ENCODE peak calls at places on chromosomes 16 and 17, in seven cellular contexts. C is Peyer's patch, V is right cardiac atrium, G is mammary epithelial cell, B is esophagus squamous epithelium, O is aorta, J is tibial artery. M is an unnamed sample.

GRCh38 chr17:83179378-83179777 is 100.0 kb downstream of the METRNL start:
- DNase-seq in C (no peak), V (no peak), G (no peak), B (no peak), O (no peak), J (peak; percentile 41), M (no peak)

GRCh38 chr17:79414063-79414462 is 196.8 kb downstream of the RBFOX3 start:
- DNase-seq in C (no peak), V (no peak), G (no peak), B (no peak), O (no peak), J (no peak), M (no peak)

GRCh38 chr17:8031261-8031661 is 7.6 kb upstream of the ALOX15B start:
- DNase-seq in C (no peak), V (no peak), G (no peak), B (no peak), O (no peak), J (no peak), M (no peak)

GRCh38 chr17:65278050-65278819 is 141.1 kb downstream of the RGS9 start:
- DNase-seq in C (peak; percentile 70), V (peak; percentile 59), G (peak; percentile 17), B (no peak), O (no peak), J (no peak), M (no peak)

GRCh38 chr16:77912617-77913016 is 109.7 kb upstream of the CLEC3A start:
- DNase-seq in C (no peak), V (no peak), G (no peak), B (no peak), O (no peak), J (no peak), M (no peak)

GRCh38 chr17:68719431-68719830 is 118.3 kb upstream of the FAM20A start:
- DNase-seq in C (no peak), V (no peak), G (no peak), B (no peak), O (no peak), J (no peak), M (no peak)

GRCh38 chr17:45341389-45342158 is 24.8 kb upstream of the MAP3K14 start:
- DNase-seq in C (peak; percentile 50), V (peak; percentile 85), G (peak; percentile 60), B (no peak), O (peak; percentile 77), J (peak; percentile 55), M (peak; percentile 57)

GRCh38 chr16:21608647-21609328 is 9.4 kb downstream of the METTL9 start:
- DNase-seq in C (no peak), V (no peak), G (no peak), B (no peak), O (no peak), J (no peak), M (no peak)

GRCh38 chr17:3690094-3690715 is 5.8 kb downstream of the P2RX5 start:
- DNase-seq in C (no peak), V (no peak), G (no peak), B (no peak), O (no peak), J (no peak), M (no peak)

GRCh38 chr16:74463888-74464287 is 42.6 kb upstream of the CLEC18B start:
- DNase-seq in C (peak; percentile 41), V (no peak), G (no peak), B (no peak), O (no peak), J (no peak), M (no peak)

GRCh38 chr16:55372792-55373488 is 48.9 kb downstream of the IRX6 start:
- DNase-seq in C (no peak), V (peak; percentile 45), G (no peak), B (no peak), O (no peak), J (no peak), M (no peak)

GRCh38 chr17:54172654-54173316 is 350.1 kb downstream of the KIF2B start:
- DNase-seq in C (no peak), V (no peak), G (peak; percentile 44), B (no peak), O (no peak), J (no peak), M (no peak)

GRCh38 chr17:39152134-39152884 is 872 bp upstream of the PLXDC1 start:
- DNase-seq in C (peak; percentile 54), V (peak; percentile 65), G (no peak), B (no peak), O (peak; percentile 53), J (no peak), M (no peak)

GRCh38 chr17:76370261-76370993 is 14.0 kb upstream of the SPHK1 start:
- DNase-seq in C (peak; percentile 57), V (peak; percentile 92), G (peak; percentile 95), B (no peak), O (peak; percentile 92), J (peak; percentile 67), M (peak; percentile 50)

GRCh38 chr16:25177831-25178688 is 38.7 kb upstream of the AQP8 start:
- DNase-seq in C (peak; percentile 55), V (no peak), G (no peak), B (no peak), O (no peak), J (no peak), M (no peak)

GRCh38 chr17:76000016-76000754 is 470 bp upstream of the CDK3 start:
- DNase-seq in C (peak; percentile 80), V (peak; percentile 77), G (no peak), B (no peak), O (no peak), J (no peak), M (no peak)

GRCh38 chr16:1772362-1772907 is at the start of gene EME2:
- DNase-seq in C (peak; percentile 62), V (peak; percentile 61), G (peak; percentile 55), B (no peak), O (no peak), J (no peak), M (no peak)

DNA sequence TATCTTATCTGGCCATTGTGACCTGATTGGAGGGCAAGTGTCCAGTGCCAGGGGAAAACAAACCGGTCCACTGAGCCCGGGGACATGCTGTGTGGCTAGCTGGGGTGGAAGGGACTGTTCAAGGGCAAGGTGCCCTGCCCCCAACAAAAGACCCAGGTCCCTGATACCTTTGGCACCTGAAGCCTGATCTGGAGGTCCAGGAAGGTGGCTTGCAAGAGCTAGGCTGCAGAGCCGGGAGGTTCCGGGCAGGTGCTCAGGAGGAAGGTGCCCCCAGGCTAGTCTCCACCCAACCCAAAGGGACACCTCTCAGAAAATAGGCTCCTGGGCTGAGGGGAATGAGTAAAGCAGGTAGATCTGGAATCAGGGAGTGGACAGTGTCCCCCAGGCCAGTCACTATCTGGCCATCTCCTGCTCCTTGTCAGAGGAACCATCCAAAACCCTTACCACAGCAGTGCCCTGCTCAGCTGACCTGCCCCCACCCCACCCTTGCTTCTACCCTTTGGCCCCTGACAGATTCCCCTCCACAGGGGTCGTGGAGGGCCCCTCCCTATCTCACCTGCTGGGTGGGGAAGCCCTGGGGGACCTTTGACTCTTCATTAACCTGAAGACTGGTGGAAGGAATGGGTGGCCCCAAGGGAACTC is 6.2 kb downstream of the NAT9 start:
- DNase-seq in C (no peak), V (no peak), G (no peak), B (no peak), O (peak; percentile 41), J (no peak), M (no peak)
- H3K4me1 ChIP-seq in C (peaks cover 75% of the 10 kb centered on the region), V (peaks cover 2% of the 10 kb centered on the region), G (peaks cover 11% of the 10 kb centered on the region), B (peaks cover 14% of the 10 kb centered on the region), O (no peaks in the 10 kb centered on the region), J (peaks cover 30% of the 10 kb centered on the region), M (peaks cover 18% of the 10 kb centered on the region)

DNA sequence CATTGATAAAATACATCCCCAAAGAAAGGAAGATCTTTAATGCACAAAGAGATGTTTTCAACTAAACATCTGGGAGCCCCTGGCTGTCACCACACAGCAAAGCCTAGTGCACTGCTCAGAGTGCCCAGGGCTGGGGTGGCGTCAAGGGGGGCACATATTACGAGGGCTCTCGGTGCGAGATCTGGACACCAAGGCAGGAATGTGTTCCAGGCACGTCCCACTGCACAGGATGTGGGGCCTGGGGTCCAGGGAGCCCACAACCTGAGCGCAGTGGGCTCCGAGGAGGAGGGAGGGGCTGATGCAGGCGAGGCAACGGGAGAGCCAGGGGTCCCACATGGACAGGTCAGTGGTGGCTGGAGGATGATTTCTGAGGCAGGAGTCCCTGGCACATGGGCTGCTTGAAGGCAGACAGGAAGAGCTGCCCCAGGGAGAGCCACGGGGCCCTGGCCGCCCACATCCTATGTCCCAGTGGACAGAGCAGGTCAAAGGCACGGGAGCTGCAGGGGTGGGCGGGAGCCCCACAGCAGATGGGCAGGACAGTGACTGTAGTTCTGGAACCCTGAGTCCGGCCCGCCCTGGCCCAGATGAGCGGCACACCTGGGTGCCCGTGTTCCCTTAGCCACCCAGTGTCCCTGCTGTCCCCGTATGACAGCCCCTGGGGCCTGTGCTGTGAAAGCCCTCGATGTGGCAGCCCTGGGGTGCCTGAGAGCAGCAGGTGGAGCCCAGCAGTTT is 56.4 kb downstream of the ZNF778 start:
- DNase-seq in C (no peak), V (peak; percentile 43), G (no peak), B (no peak), O (no peak), J (no peak), M (peak; percentile 59)
- H3K4me1 ChIP-seq in C (peaks cover 19% of the 10 kb centered on the region), V (no peaks in the 10 kb centered on the region), G (no peaks in the 10 kb centered on the region), B (no peaks in the 10 kb centered on the region), O (no peaks in the 10 kb centered on the region), J (no peaks in the 10 kb centered on the region), M (no peaks in the 10 kb centered on the region)

DNA sequence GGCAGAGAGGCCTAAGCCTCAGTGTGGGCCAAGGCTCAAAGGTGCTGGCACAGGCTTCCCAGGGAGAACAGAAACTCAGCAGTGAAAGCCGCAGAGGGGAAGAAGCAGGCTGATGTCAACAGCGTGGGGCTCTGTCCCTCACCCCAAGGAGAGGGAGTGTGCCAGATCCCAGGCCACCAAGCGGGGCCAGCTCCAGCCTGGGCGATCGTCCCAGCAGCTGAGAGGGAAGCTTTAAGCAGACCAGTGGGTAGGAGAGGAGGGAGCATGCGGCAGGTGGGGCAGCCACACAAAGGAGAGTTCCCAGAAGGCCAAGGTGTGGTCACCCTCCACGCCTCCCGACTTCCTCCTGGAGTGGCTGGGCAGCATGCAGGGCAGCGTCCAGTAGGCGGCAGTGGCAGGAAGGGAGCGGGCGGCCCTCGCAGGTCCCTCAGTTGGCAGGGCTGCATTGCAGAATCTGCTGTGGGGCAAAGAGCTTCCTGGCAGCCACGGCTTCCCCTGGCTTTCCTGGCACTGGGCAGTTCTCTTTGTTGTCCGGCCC is 6.0 kb downstream of the SYNGR2 start:
- DNase-seq in C (peak; percentile 89), V (peak; percentile 93), G (peak; percentile 27), B (no peak), O (peak; percentile 93), J (peak; percentile 80), M (peak; percentile 96)
- H3K4me1 ChIP-seq in C (peaks cover 77% of the 10 kb centered on the region), V (peaks cover 3% of the 10 kb centered on the region), G (peaks cover 3% of the 10 kb centered on the region), B (peaks cover 52% of the 10 kb centered on the region), O (no peaks in the 10 kb centered on the region), J (peaks cover 73% of the 10 kb centered on the region), M (peaks cover 89% of the 10 kb centered on the region)

DNA sequence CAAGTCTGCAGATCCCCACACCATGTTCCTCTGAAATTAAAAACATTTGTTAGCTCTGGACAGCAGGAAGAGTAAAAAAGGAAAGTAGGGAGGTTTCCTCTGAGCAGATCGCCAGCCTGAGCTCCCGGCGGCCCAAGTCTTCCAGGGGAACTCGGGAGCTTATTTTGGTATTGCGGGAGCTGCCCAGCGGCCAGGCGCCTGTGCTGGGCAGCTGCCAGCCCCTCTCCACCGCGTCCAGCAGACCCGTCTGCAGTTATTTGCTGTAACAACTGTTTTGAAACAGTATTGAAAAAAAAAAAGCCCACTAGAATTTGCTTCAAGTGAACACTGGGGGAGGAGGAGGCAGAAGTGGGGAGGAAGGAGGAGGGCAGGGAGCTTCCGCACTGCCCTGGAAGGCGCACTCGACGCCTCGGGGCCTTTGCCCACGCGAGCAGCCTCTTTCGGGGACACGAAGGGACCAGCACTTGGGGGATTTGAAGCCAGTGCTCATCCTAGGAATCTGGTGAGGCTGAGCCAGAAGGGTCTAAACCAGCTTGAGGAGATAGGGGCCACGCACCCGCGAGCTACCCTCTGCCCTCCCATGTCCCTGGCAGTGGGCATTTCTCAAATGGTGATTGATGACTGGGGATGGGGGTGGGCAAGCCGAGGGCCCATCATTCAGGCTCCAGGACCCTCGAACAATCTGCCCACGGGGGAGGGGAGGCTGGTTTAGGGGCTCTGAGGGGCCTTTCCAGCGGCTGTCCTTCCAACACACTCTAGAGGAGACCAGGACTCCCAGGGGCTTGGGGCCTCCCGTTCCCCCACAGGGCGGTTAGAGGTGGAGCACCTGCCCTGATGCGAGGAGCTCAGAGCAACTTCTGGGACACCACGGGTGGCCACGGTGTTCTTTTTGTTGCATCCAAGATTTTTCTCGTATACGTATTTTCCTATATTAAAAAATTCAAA is 3.0 kb upstream of the BAHCC1 start:
- DNase-seq in C (no peak), V (peak; percentile 93), G (no peak), B (no peak), O (peak; percentile 80), J (peak; percentile 76), M (no peak)
- H3K4me1 ChIP-seq in C (peaks cover 46% of the 10 kb centered on the region), V (peaks cover 18% of the 10 kb centered on the region), G (peaks cover 27% of the 10 kb centered on the region), B (peaks cover 47% of the 10 kb centered on the region), O (no peaks in the 10 kb centered on the region), J (peaks cover 57% of the 10 kb centered on the region), M (peaks cover 38% of the 10 kb centered on the region)

M was measured in left lung.